ENCODE peak calls at places on chromosomes 2 and 18, in seven cellular contexts. J, R, F, B, V, T and Q are unnamed samples.

GRCh38 chr18:11167778-11168177 is 18.4 kb upstream of the PIEZO2 start:
- DNase-seq in J (no peak), R (no peak), F (no peak), B (no peak), V (no peak), T (no peak), Q (no peak)

GRCh38 chr2:206611736-206612135 is 30.6 kb upstream of the FAM237A start:
- DNase-seq in J (no peak), R (no peak), F (no peak), B (no peak), V (no peak), T (no peak), Q (no peak)

GRCh38 chr2:2683581-2683980 is 352.5 kb upstream of the MYT1L start:
- DNase-seq in J (no peak), R (no peak), F (no peak), B (no peak), V (no peak), T (no peak), Q (peak; percentile 27)

GRCh38 chr2:3368261-3368722 is 9.3 kb downstream of the EIPR1 start:
- DNase-seq in J (no peak), R (no peak), F (no peak), B (peak; percentile 82), V (no peak), T (no peak), Q (no peak)

GRCh38 chr2:102790086-102790453 is 28.2 kb downstream of the TMEM182 start:
- DNase-seq in J (no peak), R (no peak), F (no peak), B (no peak), V (no peak), T (no peak), Q (no peak)

GRCh38 chr2:52144588-52144987 is 1112.7 kb upstream of the NRXN1 start:
- DNase-seq in J (no peak), R (no peak), F (no peak), B (no peak), V (no peak), T (no peak), Q (no peak)

GRCh38 chr18:10579079-10579867 is 53.4 kb downstream of the NAPG start:
- DNase-seq in J (no peak), R (no peak), F (no peak), B (no peak), V (no peak), T (no peak), Q (no peak)

GRCh38 chr2:233168919-233169318 is 82.6 kb upstream of the ATG16L1 start:
- DNase-seq in J (no peak), R (no peak), F (no peak), B (no peak), V (no peak), T (no peak), Q (no peak)

GRCh38 chr18:6355789-6356589 is 58.7 kb downstream of the L3MBTL4 start:
- DNase-seq in J (peak; percentile 3), R (no peak), F (no peak), B (no peak), V (no peak), T (no peak), Q (no peak)

GRCh38 chr2:235492850-235493344 is 946 bp upstream of the AGAP1 start:
- DNase-seq in J (no peak), R (no peak), F (no peak), B (no peak), V (peak; percentile 18), T (peak; percentile 57), Q (no peak)

GRCh38 chr2:39024833-39025232 is 96.0 kb downstream of the SOS1 start:
- DNase-seq in J (no peak), R (no peak), F (no peak), B (no peak), V (no peak), T (no peak), Q (no peak)

GRCh38 chr2:181972431-181973190 is 13.0 kb upstream of the PPP1R1C start:
- DNase-seq in J (no peak), R (no peak), F (no peak), B (no peak), V (no peak), T (no peak), Q (no peak)

GRCh38 chr2:181971032-181971431 is 14.6 kb upstream of the PPP1R1C start:
- DNase-seq in J (no peak), R (no peak), F (no peak), B (no peak), V (no peak), T (no peak), Q (no peak)

GRCh38 chr2:181973379-181973778 is 12.3 kb upstream of the PPP1R1C start:
- DNase-seq in J (no peak), R (no peak), F (no peak), B (no peak), V (no peak), T (no peak), Q (no peak)

GRCh38 chr2:181970160-181970794 is 15.4 kb upstream of the PPP1R1C start:
- DNase-seq in J (no peak), R (no peak), F (no peak), B (peak; percentile 16), V (peak; percentile 75), T (no peak), Q (no peak)
- TF ChIP-seq CTCF in J (no peak), R (peak; percentile 23), F (no peak), B (peak; percentile 31), V (no peak), T (no peak), Q (no peak)

GRCh38 chr18:35030234-35030989 is 10.8 kb upstream of the MAPRE2 start:
- DNase-seq in J (no peak), R (no peak), F (no peak), B (no peak), V (no peak), T (no peak), Q (no peak)
- H3K4me3 ChIP-seq in J (no peak overlapping the region), R (peak overlapping the region; percentile 47), F (peak overlapping the region; percentile 29), B (no peak overlapping the region), V (no peak overlapping the region), T (no peak overlapping the region), Q (peak overlapping the region; percentile 37)

DNA sequence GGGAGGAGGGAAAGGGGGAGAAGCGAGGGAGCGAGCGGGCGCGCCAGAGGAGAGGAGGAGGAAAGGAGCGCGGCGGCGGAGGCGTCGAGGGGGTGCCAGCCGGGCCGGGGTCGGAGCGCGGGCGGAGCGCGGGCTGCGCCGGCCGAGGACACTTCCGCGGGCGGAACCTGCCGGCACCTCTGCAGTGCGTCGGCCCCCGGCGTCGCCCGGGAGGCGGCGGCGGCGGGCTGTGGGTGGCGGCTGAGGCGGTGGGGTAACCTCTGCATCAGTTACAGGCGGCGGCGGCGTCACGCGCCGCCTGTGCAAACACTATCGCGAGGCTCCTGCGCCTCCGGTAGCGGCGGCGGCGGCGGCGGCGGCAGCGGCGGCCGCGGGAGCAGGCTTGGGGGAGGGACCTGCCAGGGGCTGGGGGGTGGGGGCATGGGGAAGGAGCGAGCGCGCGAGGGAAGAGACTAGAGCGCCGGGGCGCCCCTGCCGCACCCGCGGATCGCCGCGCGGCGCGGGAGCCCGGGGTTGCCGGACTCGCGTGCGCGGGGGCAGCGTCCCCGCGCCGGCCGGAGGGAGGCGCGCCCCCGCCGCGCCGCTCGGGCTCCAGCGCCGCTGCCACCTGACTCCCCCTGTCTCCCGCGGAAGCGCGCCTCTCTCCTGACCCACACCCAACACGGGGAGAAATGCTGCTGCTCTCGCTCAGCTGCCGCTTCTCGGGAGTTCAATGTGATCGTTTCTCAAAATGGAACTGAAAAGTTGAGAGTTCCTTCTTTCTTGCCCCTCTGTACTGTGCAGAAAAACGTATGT is at the start of gene TLK1:
- DNase-seq in J (no peak), R (peak; percentile 70), F (peak; percentile 96), B (peak; percentile 73), V (peak; percentile 83), T (peak; percentile 88), Q (peak; percentile 91)
- TF ChIP-seq CTCF in J (no peak), R (no peak), F (no peak), B (peak; percentile 15), V (no peak), T (no peak), Q (no peak)

DNA sequence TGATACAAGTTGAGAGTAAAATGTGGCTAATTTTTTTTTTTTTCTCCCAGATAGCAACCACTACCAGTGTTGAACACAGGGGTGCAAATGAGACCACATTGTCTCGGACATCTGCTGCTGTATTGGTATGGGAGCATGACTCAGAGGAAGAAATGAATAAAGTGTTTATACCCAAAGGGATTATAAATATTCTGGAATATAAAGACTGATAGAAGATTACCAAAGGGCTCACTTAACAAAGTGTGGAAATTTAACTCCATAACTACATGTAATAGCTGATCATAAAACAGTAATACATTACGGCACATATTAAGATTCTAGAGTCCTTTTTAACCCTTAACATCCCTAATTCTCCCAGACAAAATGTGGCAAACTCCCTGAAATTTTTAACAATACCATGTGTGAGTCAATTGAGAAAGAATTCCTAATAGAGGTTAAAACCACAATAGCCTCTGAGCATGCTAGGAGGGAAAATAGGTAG is 1023.0 kb upstream of the ACVR2A start:
- DNase-seq in J (peak; percentile 11), R (no peak), F (no peak), B (no peak), V (no peak), T (no peak), Q (no peak)
- H3K4me3 ChIP-seq in J (no peak overlapping the region), R (no peak overlapping the region), F (no peak overlapping the region), B (no peak overlapping the region), V (no peak overlapping the region), T (no peak overlapping the region), Q (no peak overlapping the region)